ENCODE peak calls at places on chromosome 1, in seven cellular contexts. One of them, this sample, is unnamed. For H3K4me1, the result is how much of the 10 kb centered on the place peaks cover.

GRCh38 chr1:183932412-183932811 is 105.1 kb downstream of the COLGALT2 start:
- DNase-seq in OCI-LY7: no peak
- DNase-seq in left ventricle myocardium inferior: peak
- DNase-seq in adrenal gland: peak
- DNase-seq in A549: no peak
- DNase-seq in CD8-positive, alpha-beta T cell: no peak
- DNase-seq in heart right ventricle: peak
- DNase-seq in this sample: peak

GRCh38 chr1:31936278-31936965 is 1.7 kb downstream of the PTP4A2 start:
- DNase-seq in OCI-LY7: peak
- DNase-seq in left ventricle myocardium inferior: no peak
- DNase-seq in adrenal gland: no peak
- DNase-seq in A549: no peak
- DNase-seq in CD8-positive, alpha-beta T cell: no peak
- DNase-seq in heart right ventricle: no peak
- DNase-seq in this sample: no peak

GRCh38 chr1:6268431-6268830 is 7.5 kb upstream of the GPR153 start:
- DNase-seq in OCI-LY7: no peak
- DNase-seq in left ventricle myocardium inferior: no peak
- DNase-seq in adrenal gland: no peak
- DNase-seq in A549: no peak
- DNase-seq in CD8-positive, alpha-beta T cell: no peak
- DNase-seq in heart right ventricle: no peak
- DNase-seq in this sample: no peak

GRCh38 chr1:207335695-207336363 is 14.4 kb downstream of the CD55 start:
- DNase-seq in OCI-LY7: peak
- DNase-seq in left ventricle myocardium inferior: no peak
- DNase-seq in adrenal gland: peak
- DNase-seq in A549: no peak
- DNase-seq in CD8-positive, alpha-beta T cell: no peak
- DNase-seq in heart right ventricle: no peak
- DNase-seq in this sample: no peak

GRCh38 chr1:4494558-4494957 is 159.9 kb upstream of the AJAP1 start:
- DNase-seq in OCI-LY7: peak
- DNase-seq in left ventricle myocardium inferior: no peak
- DNase-seq in adrenal gland: no peak
- DNase-seq in A549: peak
- DNase-seq in CD8-positive, alpha-beta T cell: no peak
- DNase-seq in heart right ventricle: peak
- DNase-seq in this sample: no peak

GRCh38 chr1:195899762-195900352 is 708.4 kb downstream of the KCNT2 start:
- DNase-seq in OCI-LY7: no peak
- DNase-seq in left ventricle myocardium inferior: no peak
- DNase-seq in adrenal gland: no peak
- DNase-seq in A549: no peak
- DNase-seq in CD8-positive, alpha-beta T cell: no peak
- DNase-seq in heart right ventricle: no peak
- DNase-seq in this sample: no peak

GRCh38 chr1:229364216-229365065 is 21.6 kb upstream of the CCSAP start:
- DNase-seq in OCI-LY7: no peak
- DNase-seq in left ventricle myocardium inferior: no peak
- DNase-seq in adrenal gland: no peak
- DNase-seq in A549: no peak
- DNase-seq in CD8-positive, alpha-beta T cell: no peak
- DNase-seq in heart right ventricle: no peak
- DNase-seq in this sample: no peak

GRCh38 chr1:33346921-33347649 is 26.2 kb upstream of the A3GALT2 start:
- DNase-seq in OCI-LY7: no peak
- DNase-seq in left ventricle myocardium inferior: no peak
- DNase-seq in adrenal gland: peak
- DNase-seq in A549: peak
- DNase-seq in CD8-positive, alpha-beta T cell: no peak
- DNase-seq in heart right ventricle: no peak
- DNase-seq in this sample: no peak

GRCh38 chr1:156214024-156214748 is 1.4 kb downstream of the PMF1 start:
- DNase-seq in OCI-LY7: no peak
- DNase-seq in left ventricle myocardium inferior: no peak
- DNase-seq in adrenal gland: no peak
- DNase-seq in A549: no peak
- DNase-seq in CD8-positive, alpha-beta T cell: no peak
- DNase-seq in heart right ventricle: no peak
- DNase-seq in this sample: no peak

GRCh38 chr1:190474587-190475305 is 2.9 kb downstream of the BRINP3 start:
- DNase-seq in OCI-LY7: no peak
- DNase-seq in left ventricle myocardium inferior: no peak
- DNase-seq in adrenal gland: no peak
- DNase-seq in A549: peak
- DNase-seq in CD8-positive, alpha-beta T cell: no peak
- DNase-seq in heart right ventricle: no peak
- DNase-seq in this sample: no peak

GRCh38 chr1:151711940-151712339 is 4.7 kb downstream of the CELF3 start:
- DNase-seq in OCI-LY7: no peak
- DNase-seq in left ventricle myocardium inferior: no peak
- DNase-seq in adrenal gland: no peak
- DNase-seq in A549: no peak
- DNase-seq in CD8-positive, alpha-beta T cell: no peak
- DNase-seq in heart right ventricle: no peak
- DNase-seq in this sample: no peak

GRCh38 chr1:197841828-197842573 is 60.4 kb upstream of the C1orf53 start:
- DNase-seq in OCI-LY7: no peak
- DNase-seq in left ventricle myocardium inferior: no peak
- DNase-seq in adrenal gland: no peak
- DNase-seq in A549: no peak
- DNase-seq in CD8-positive, alpha-beta T cell: no peak
- DNase-seq in heart right ventricle: no peak
- DNase-seq in this sample: no peak

GRCh38 chr1:109788695-109789521 is 25.2 kb upstream of the EPS8L3 start:
- DNase-seq in OCI-LY7: peak
- DNase-seq in left ventricle myocardium inferior: peak
- DNase-seq in adrenal gland: peak
- DNase-seq in A549: peak
- DNase-seq in CD8-positive, alpha-beta T cell: no peak
- DNase-seq in heart right ventricle: no peak
- DNase-seq in this sample: peak

GRCh38 chr1:153587314-153587713 is 21.7 kb upstream of the S100A2 start:
- DNase-seq in OCI-LY7: no peak
- DNase-seq in left ventricle myocardium inferior: no peak
- DNase-seq in adrenal gland: peak
- DNase-seq in A549: no peak
- DNase-seq in CD8-positive, alpha-beta T cell: no peak
- DNase-seq in heart right ventricle: no peak
- DNase-seq in this sample: no peak

DNA sequence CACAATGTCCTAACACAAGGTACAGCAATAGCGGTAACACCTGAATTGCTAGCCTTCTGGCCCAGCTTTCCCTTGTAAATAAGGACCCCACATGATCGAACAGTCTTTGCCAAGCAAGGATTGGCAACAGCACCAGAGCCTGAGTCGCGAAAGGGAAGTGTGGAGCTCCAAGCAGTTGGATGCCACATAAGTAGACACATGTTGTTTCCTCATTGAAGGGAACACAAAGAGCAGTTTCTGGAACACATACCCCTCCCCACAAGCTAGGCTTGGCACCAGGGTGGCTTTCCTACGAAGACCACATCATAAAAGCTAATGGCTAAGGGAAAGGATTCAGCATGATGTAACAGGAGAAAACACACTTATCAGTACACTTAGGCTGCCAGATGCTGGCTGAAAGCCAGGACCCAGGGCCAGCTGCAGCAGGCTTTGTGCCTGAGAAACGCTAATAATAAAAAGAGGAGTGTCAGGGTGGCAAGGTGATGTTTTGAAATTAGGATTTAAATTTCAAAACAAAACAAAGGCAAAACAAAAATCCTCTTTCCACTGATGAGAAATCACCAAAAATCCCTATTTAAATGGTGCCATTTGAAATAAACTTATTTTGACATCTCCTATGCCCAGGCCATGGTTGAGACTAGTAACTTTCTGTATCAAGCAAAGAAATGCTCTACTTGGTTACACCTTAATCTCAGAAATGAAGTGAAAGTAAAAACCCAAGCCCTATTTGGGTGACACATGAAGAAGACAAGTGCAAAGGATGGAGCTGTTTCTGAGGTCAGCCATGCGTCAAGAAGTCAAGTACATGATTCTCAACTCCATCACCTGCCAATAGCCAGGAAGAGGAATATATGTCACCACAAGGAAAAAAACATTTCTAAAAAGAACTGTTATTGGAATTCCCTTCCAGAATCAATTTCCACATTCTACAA is 11.9 kb upstream of the CPLANE2 start:
- DNase-seq in OCI-LY7: peak
- DNase-seq in left ventricle myocardium inferior: peak
- DNase-seq in adrenal gland: peak
- DNase-seq in A549: no peak
- DNase-seq in CD8-positive, alpha-beta T cell: no peak
- DNase-seq in heart right ventricle: peak
- DNase-seq in this sample: peak
- H3K4me1 ChIP-seq in OCI-LY7: under half
- H3K4me1 ChIP-seq in left ventricle myocardium inferior: half or more
- H3K4me1 ChIP-seq in adrenal gland: under half
- H3K4me1 ChIP-seq in A549: under half
- H3K4me1 ChIP-seq in CD8-positive, alpha-beta T cell: under half
- H3K4me1 ChIP-seq in heart right ventricle: under half
- H3K4me1 ChIP-seq in this sample: half or more

DNA sequence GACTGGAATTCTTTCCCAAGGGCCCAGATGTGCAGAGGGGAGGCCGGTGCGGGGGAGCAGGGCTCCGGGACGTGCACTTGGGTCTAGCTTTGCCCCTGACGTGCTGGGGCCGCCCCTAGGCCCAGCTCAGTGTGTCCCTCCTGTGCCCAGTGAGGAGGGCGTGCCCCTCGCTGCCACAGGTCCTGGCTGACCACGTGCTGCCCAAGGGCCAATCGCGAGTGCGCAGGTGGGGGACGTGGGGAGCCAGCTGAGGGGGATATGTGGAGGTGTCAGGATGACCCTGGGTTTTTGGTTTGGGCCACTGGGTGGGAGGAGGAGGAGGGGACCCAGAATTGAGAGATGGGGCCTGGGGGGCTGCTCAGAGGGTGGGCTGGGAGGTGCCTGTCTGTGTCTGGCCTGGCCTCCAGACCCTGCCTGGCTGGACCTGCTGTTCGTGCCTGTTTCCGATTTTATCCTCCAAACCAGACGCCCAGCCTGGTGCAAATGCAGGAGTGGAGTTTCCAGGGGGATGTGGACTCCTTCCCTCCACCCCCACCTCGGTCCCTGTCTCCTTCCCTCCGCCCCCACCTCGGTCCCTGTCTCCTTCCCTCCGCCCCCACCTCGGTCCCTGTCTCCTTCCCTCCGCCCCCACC is 6.1 kb upstream of the RNF223 start:
- DNase-seq in OCI-LY7: no peak
- DNase-seq in left ventricle myocardium inferior: peak
- DNase-seq in adrenal gland: peak
- DNase-seq in A549: peak
- DNase-seq in CD8-positive, alpha-beta T cell: no peak
- DNase-seq in heart right ventricle: peak
- DNase-seq in this sample: no peak
- H3K4me3 ChIP-seq in OCI-LY7: no peak
- H3K4me3 ChIP-seq in left ventricle myocardium inferior: peak
- H3K4me3 ChIP-seq in adrenal gland: peak
- H3K4me3 ChIP-seq in A549: peak
- H3K4me3 ChIP-seq in CD8-positive, alpha-beta T cell: no peak
- H3K4me3 ChIP-seq in heart right ventricle: peak
- H3K4me3 ChIP-seq in this sample: peak

GRCh38 chr1:45750298-45751038 is at the start of gene IPP:
- DNase-seq in OCI-LY7: peak
- DNase-seq in left ventricle myocardium inferior: peak
- DNase-seq in adrenal gland: peak
- DNase-seq in A549: peak
- DNase-seq in CD8-positive, alpha-beta T cell: peak
- DNase-seq in heart right ventricle: peak
- DNase-seq in this sample: peak
- TF ChIP-seq CTCF in OCI-LY7: peak
- TF ChIP-seq CTCF in left ventricle myocardium inferior: peak
- TF ChIP-seq CTCF in adrenal gland: no peak
- TF ChIP-seq CTCF in A549: no peak
- TF ChIP-seq CTCF in CD8-positive, alpha-beta T cell: no peak
- TF ChIP-seq CTCF in heart right ventricle: no peak
- TF ChIP-seq CTCF in this sample: no peak

GRCh38 chr1:17307329-17307728 is 668 bp upstream of the PADI4 start:
- DNase-seq in OCI-LY7: no peak
- DNase-seq in left ventricle myocardium inferior: no peak
- DNase-seq in adrenal gland: no peak
- DNase-seq in A549: no peak
- DNase-seq in CD8-positive, alpha-beta T cell: no peak
- DNase-seq in heart right ventricle: no peak
- DNase-seq in this sample: no peak

GRCh38 chr1:17306921-17307320 is 1.1 kb upstream of the PADI4 start:
- DNase-seq in OCI-LY7: no peak
- DNase-seq in left ventricle myocardium inferior: no peak
- DNase-seq in adrenal gland: no peak
- DNase-seq in A549: no peak
- DNase-seq in CD8-positive, alpha-beta T cell: no peak
- DNase-seq in heart right ventricle: no peak
- DNase-seq in this sample: peak

GRCh38 chr1:17308593-17308992 is 596 bp downstream of the PADI4 start:
- DNase-seq in OCI-LY7: no peak
- DNase-seq in left ventricle myocardium inferior: no peak
- DNase-seq in adrenal gland: no peak
- DNase-seq in A549: no peak
- DNase-seq in CD8-positive, alpha-beta T cell: no peak
- DNase-seq in heart right ventricle: no peak
- DNase-seq in this sample: no peak

GRCh38 chr1:17307946-17308345 is at the start of gene PADI4:
- DNase-seq in OCI-LY7: no peak
- DNase-seq in left ventricle myocardium inferior: no peak
- DNase-seq in adrenal gland: no peak
- DNase-seq in A549: no peak
- DNase-seq in CD8-positive, alpha-beta T cell: no peak
- DNase-seq in heart right ventricle: no peak
- DNase-seq in this sample: peak

DNA sequence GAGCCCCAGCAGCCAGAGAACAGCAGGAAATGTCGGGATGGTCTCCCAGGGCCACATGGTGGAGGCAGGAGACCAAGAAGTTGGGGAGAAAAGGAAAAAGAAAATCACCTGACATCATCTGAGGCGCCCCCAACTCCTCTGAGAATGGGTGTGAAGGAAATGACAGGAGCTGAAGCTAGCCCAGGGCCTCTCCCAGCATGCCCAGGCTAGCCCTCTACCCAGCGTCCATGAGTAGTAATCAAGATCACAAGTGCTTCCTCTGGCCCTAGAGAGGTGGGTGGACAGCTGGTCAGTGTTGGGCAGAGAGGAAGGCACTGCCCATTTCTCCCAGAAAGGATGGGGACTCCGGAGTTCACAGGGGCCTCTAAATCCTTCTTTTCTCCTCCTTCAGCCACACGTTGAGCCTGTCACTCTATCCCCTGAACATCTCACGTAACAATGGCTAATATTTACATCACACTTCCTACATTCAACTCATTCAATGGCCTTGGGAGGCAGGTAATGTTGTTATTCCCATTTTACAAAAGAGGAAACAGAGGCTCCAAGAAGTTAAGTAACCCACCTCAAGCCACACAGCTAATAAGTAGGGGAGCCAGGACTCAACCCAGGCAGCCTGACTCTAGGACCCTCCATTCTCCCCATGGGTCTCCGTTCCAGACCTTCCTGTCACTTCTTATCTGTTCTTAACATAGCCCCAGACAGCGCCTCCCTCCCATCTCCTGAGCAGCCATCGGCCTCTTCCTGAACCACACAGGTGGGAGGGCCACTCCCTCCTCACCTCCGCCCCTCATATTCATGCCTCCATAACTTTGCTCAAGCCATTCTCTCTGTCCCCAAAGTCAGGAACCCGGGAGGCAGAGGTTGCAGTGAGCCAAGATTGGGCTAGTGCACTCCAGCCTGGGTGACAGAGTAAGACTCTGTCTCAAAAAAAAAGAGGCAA is 2.0 kb downstream of the PADI4 start:
- DNase-seq in OCI-LY7: no peak
- DNase-seq in left ventricle myocardium inferior: no peak
- DNase-seq in adrenal gland: no peak
- DNase-seq in A549: no peak
- DNase-seq in CD8-positive, alpha-beta T cell: no peak
- DNase-seq in heart right ventricle: no peak
- DNase-seq in this sample: no peak
- H3K4me1 ChIP-seq in OCI-LY7: under half
- H3K4me1 ChIP-seq in left ventricle myocardium inferior: under half
- H3K4me1 ChIP-seq in adrenal gland: under half
- H3K4me1 ChIP-seq in A549: under half
- H3K4me1 ChIP-seq in CD8-positive, alpha-beta T cell: under half
- H3K4me1 ChIP-seq in heart right ventricle: under half
- H3K4me1 ChIP-seq in this sample: under half

This sample was measured in suprapubic skin.